ENCODE peak calls at places on chromosomes 12 and 14, in eight cellular contexts. One of them, this sample, is unnamed. For H3K9me3, the result is how much of the 10 kb centered on the place peaks cover.

GRCh38 chr12:18551703-18552102 is 186.1 kb downstream of the PLCZ1 start:
- DNase-seq in A549: no peak
- DNase-seq in upper lobe of right lung: no peak
- DNase-seq in K562: no peak
- DNase-seq in fibroblast of lung: no peak
- DNase-seq in PC-3: no peak
- DNase-seq in uterus: no peak
- DNase-seq in CD8-positive, alpha-beta T cell: no peak
- DNase-seq in this sample: no peak

GRCh38 chr14:70982204-70982603 is 74.9 kb downstream of the PCNX1 start:
- DNase-seq in A549: no peak
- DNase-seq in upper lobe of right lung: no peak
- DNase-seq in K562: no peak
- DNase-seq in fibroblast of lung: no peak
- DNase-seq in PC-3: no peak
- DNase-seq in uterus: no peak
- DNase-seq in CD8-positive, alpha-beta T cell: no peak
- DNase-seq in this sample: no peak

GRCh38 chr12:88585054-88585453 is 4.8 kb upstream of the KITLG start:
- DNase-seq in A549: no peak
- DNase-seq in upper lobe of right lung: no peak
- DNase-seq in K562: no peak
- DNase-seq in fibroblast of lung: no peak
- DNase-seq in PC-3: no peak
- DNase-seq in uterus: no peak
- DNase-seq in CD8-positive, alpha-beta T cell: no peak
- DNase-seq in this sample: no peak

GRCh38 chr12:10288989-10289388 is 18.7 kb upstream of the KLRD1 start:
- DNase-seq in A549: no peak
- DNase-seq in upper lobe of right lung: no peak
- DNase-seq in K562: no peak
- DNase-seq in fibroblast of lung: no peak
- DNase-seq in PC-3: peak
- DNase-seq in uterus: no peak
- DNase-seq in CD8-positive, alpha-beta T cell: no peak
- DNase-seq in this sample: no peak

GRCh38 chr14:92952497-92953298 is 29.7 kb downstream of the CHGA start:
- DNase-seq in A549: no peak
- DNase-seq in upper lobe of right lung: peak
- DNase-seq in K562: no peak
- DNase-seq in fibroblast of lung: no peak
- DNase-seq in PC-3: no peak
- DNase-seq in uterus: no peak
- DNase-seq in CD8-positive, alpha-beta T cell: no peak
- DNase-seq in this sample: no peak

GRCh38 chr14:95614335-95614734 is 71.9 kb upstream of the TCL1B start:
- DNase-seq in A549: peak
- DNase-seq in upper lobe of right lung: no peak
- DNase-seq in K562: peak
- DNase-seq in fibroblast of lung: no peak
- DNase-seq in PC-3: no peak
- DNase-seq in uterus: no peak
- DNase-seq in CD8-positive, alpha-beta T cell: no peak
- DNase-seq in this sample: no peak

GRCh38 chr12:25436206-25436912 is 116.7 kb downstream of the LMNTD1 start:
- DNase-seq in A549: peak
- DNase-seq in upper lobe of right lung: no peak
- DNase-seq in K562: peak
- DNase-seq in fibroblast of lung: peak
- DNase-seq in PC-3: peak
- DNase-seq in uterus: no peak
- DNase-seq in CD8-positive, alpha-beta T cell: no peak
- DNase-seq in this sample: peak

GRCh38 chr14:89304972-89305703 is 111.9 kb downstream of the FOXN3 start:
- DNase-seq in A549: no peak
- DNase-seq in upper lobe of right lung: no peak
- DNase-seq in K562: no peak
- DNase-seq in fibroblast of lung: peak
- DNase-seq in PC-3: peak
- DNase-seq in uterus: peak
- DNase-seq in CD8-positive, alpha-beta T cell: no peak
- DNase-seq in this sample: peak

GRCh38 chr12:123223241-123223668 is 9.7 kb downstream of the MPHOSPH9 start:
- DNase-seq in A549: no peak
- DNase-seq in upper lobe of right lung: no peak
- DNase-seq in K562: no peak
- DNase-seq in fibroblast of lung: no peak
- DNase-seq in PC-3: no peak
- DNase-seq in uterus: no peak
- DNase-seq in CD8-positive, alpha-beta T cell: peak
- DNase-seq in this sample: no peak

GRCh38 chr12:109833307-109834189 is at the start of gene TRPV4:
- DNase-seq in A549: no peak
- DNase-seq in upper lobe of right lung: peak
- DNase-seq in K562: no peak
- DNase-seq in fibroblast of lung: peak
- DNase-seq in PC-3: peak
- DNase-seq in uterus: no peak
- DNase-seq in CD8-positive, alpha-beta T cell: no peak
- DNase-seq in this sample: no peak

GRCh38 chr12:29226621-29227020 is 77.5 kb downstream of the FAR2 start:
- DNase-seq in A549: no peak
- DNase-seq in upper lobe of right lung: no peak
- DNase-seq in K562: no peak
- DNase-seq in fibroblast of lung: peak
- DNase-seq in PC-3: peak
- DNase-seq in uterus: no peak
- DNase-seq in CD8-positive, alpha-beta T cell: no peak
- DNase-seq in this sample: no peak

GRCh38 chr12:55072093-55072492 is 52.3 kb downstream of the NEUROD4 start:
- DNase-seq in A549: peak
- DNase-seq in upper lobe of right lung: peak
- DNase-seq in K562: peak
- DNase-seq in fibroblast of lung: peak
- DNase-seq in PC-3: peak
- DNase-seq in uterus: no peak
- DNase-seq in CD8-positive, alpha-beta T cell: peak
- DNase-seq in this sample: no peak

GRCh38 chr14:93655078-93655750 is 133.1 kb downstream of the PRIMA1 start:
- DNase-seq in A549: peak
- DNase-seq in upper lobe of right lung: no peak
- DNase-seq in K562: peak
- DNase-seq in fibroblast of lung: peak
- DNase-seq in PC-3: peak
- DNase-seq in uterus: no peak
- DNase-seq in CD8-positive, alpha-beta T cell: no peak
- DNase-seq in this sample: no peak

GRCh38 chr12:86256169-86256568 is at the start of gene MGAT4C:
- DNase-seq in A549: no peak
- DNase-seq in upper lobe of right lung: no peak
- DNase-seq in K562: no peak
- DNase-seq in fibroblast of lung: peak
- DNase-seq in PC-3: no peak
- DNase-seq in uterus: no peak
- DNase-seq in CD8-positive, alpha-beta T cell: no peak
- DNase-seq in this sample: no peak

GRCh38 chr12:106138646-106139421 is at the start of gene NUAK1:
- DNase-seq in A549: peak
- DNase-seq in upper lobe of right lung: peak
- DNase-seq in K562: no peak
- DNase-seq in fibroblast of lung: peak
- DNase-seq in PC-3: peak
- DNase-seq in uterus: peak
- DNase-seq in CD8-positive, alpha-beta T cell: no peak
- DNase-seq in this sample: no peak

GRCh38 chr14:103255555-103255954 is 78.5 kb upstream of the EIF5 start:
- DNase-seq in A549: no peak
- DNase-seq in upper lobe of right lung: no peak
- DNase-seq in K562: no peak
- DNase-seq in fibroblast of lung: no peak
- DNase-seq in PC-3: no peak
- DNase-seq in uterus: no peak
- DNase-seq in CD8-positive, alpha-beta T cell: no peak
- DNase-seq in this sample: no peak

GRCh38 chr12:116771651-116772050 is 33.5 kb downstream of the RNFT2 start:
- DNase-seq in A549: no peak
- DNase-seq in upper lobe of right lung: no peak
- DNase-seq in K562: no peak
- DNase-seq in fibroblast of lung: no peak
- DNase-seq in PC-3: peak
- DNase-seq in uterus: no peak
- DNase-seq in CD8-positive, alpha-beta T cell: no peak
- DNase-seq in this sample: no peak

GRCh38 chr12:307406-307805 is 44.8 kb upstream of the SLC6A13 start:
- DNase-seq in A549: no peak
- DNase-seq in upper lobe of right lung: no peak
- DNase-seq in K562: no peak
- DNase-seq in fibroblast of lung: no peak
- DNase-seq in PC-3: no peak
- DNase-seq in uterus: no peak
- DNase-seq in CD8-positive, alpha-beta T cell: no peak
- DNase-seq in this sample: no peak

GRCh38 chr14:33404054-33404453 is 465.4 kb downstream of the NPAS3 start:
- DNase-seq in A549: no peak
- DNase-seq in upper lobe of right lung: no peak
- DNase-seq in K562: no peak
- DNase-seq in fibroblast of lung: peak
- DNase-seq in PC-3: peak
- DNase-seq in uterus: no peak
- DNase-seq in CD8-positive, alpha-beta T cell: no peak
- DNase-seq in this sample: no peak

GRCh38 chr12:2244013-2244861 is 191.4 kb downstream of the CACNA1C start:
- DNase-seq in A549: no peak
- DNase-seq in upper lobe of right lung: no peak
- DNase-seq in K562: no peak
- DNase-seq in fibroblast of lung: peak
- DNase-seq in PC-3: peak
- DNase-seq in uterus: peak
- DNase-seq in CD8-positive, alpha-beta T cell: no peak
- DNase-seq in this sample: peak

DNA sequence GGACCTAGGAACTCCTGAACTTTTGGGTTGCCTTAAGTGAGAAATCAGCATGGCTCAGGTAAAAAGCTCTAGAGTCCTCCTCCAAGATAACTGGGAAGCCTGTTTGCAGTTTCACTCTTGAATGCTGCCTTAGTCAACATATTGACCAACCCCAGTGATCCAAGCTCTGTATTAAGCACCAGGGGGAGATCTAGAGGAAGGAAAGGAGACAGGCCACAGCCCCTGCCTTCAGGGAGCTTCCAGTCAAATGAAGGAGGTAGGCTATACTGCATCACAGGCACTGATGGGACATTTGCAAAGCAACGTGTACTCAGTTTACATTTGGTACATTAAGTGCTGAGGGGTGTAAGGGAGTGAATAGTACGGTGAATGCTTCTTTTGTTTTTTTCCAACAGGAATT is 1.2 kb upstream of the CSAD start:
- DNase-seq in A549: no peak
- DNase-seq in upper lobe of right lung: no peak
- DNase-seq in K562: no peak
- DNase-seq in fibroblast of lung: no peak
- DNase-seq in PC-3: no peak
- DNase-seq in uterus: no peak
- DNase-seq in CD8-positive, alpha-beta T cell: no peak
- DNase-seq in this sample: no peak
- H3K4me3 ChIP-seq in A549: peak
- H3K4me3 ChIP-seq in upper lobe of right lung: peak
- H3K4me3 ChIP-seq in K562: peak
- H3K4me3 ChIP-seq in fibroblast of lung: peak
- H3K4me3 ChIP-seq in PC-3: peak
- H3K4me3 ChIP-seq in uterus: peak
- H3K4me3 ChIP-seq in CD8-positive, alpha-beta T cell: peak
- H3K4me3 ChIP-seq in this sample: peak

GRCh38 chr12:93996321-93996720 is 152.1 kb upstream of the PLXNC1 start:
- DNase-seq in A549: no peak
- DNase-seq in upper lobe of right lung: no peak
- DNase-seq in K562: no peak
- DNase-seq in fibroblast of lung: no peak
- DNase-seq in PC-3: no peak
- DNase-seq in uterus: no peak
- DNase-seq in CD8-positive, alpha-beta T cell: no peak
- DNase-seq in this sample: no peak

GRCh38 chr12:93989913-93990312 is 158.5 kb upstream of the PLXNC1 start:
- DNase-seq in A549: no peak
- DNase-seq in upper lobe of right lung: no peak
- DNase-seq in K562: no peak
- DNase-seq in fibroblast of lung: no peak
- DNase-seq in PC-3: peak
- DNase-seq in uterus: no peak
- DNase-seq in CD8-positive, alpha-beta T cell: no peak
- DNase-seq in this sample: no peak

GRCh38 chr12:93991882-93992415 is 156.4 kb upstream of the PLXNC1 start:
- DNase-seq in A549: no peak
- DNase-seq in upper lobe of right lung: no peak
- DNase-seq in K562: no peak
- DNase-seq in fibroblast of lung: no peak
- DNase-seq in PC-3: no peak
- DNase-seq in uterus: no peak
- DNase-seq in CD8-positive, alpha-beta T cell: no peak
- DNase-seq in this sample: no peak

GRCh38 chr12:93990832-93991748 is 157.3 kb upstream of the PLXNC1 start:
- DNase-seq in A549: peak
- DNase-seq in upper lobe of right lung: no peak
- DNase-seq in K562: peak
- DNase-seq in fibroblast of lung: peak
- DNase-seq in PC-3: no peak
- DNase-seq in uterus: no peak
- DNase-seq in CD8-positive, alpha-beta T cell: no peak
- DNase-seq in this sample: no peak
- TF ChIP-seq CTCF in A549: no peak
- TF ChIP-seq CTCF in upper lobe of right lung: peak
- TF ChIP-seq CTCF in K562: peak
- TF ChIP-seq CTCF in fibroblast of lung: peak
- TF ChIP-seq CTCF in PC-3: no peak
- TF ChIP-seq CTCF in uterus: peak
- TF ChIP-seq CTCF in CD8-positive, alpha-beta T cell: no peak
- TF ChIP-seq CTCF in this sample: peak

DNA sequence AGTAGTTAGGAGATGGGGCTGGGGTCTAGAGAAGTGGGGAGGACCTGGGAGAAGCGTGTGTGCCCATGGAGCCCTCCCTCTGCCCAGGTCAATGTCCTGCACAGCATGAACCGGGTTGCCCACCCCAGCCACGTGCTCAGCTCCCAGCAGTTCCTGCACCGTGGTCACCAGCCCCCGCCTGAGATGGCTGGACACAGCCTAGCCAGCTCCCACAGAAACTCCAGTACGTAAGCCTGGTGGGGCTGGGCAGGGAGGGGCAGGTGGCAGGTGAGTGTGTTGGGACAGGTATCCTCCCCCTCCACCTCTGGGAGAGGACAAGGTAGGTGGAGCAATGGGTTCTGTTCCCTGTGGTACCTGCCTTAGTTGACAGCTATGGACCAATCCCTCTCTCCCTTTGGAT is 20.7 kb downstream of the CLSTN3 start:
- DNase-seq in A549: no peak
- DNase-seq in upper lobe of right lung: no peak
- DNase-seq in K562: no peak
- DNase-seq in fibroblast of lung: no peak
- DNase-seq in PC-3: no peak
- DNase-seq in uterus: no peak
- DNase-seq in CD8-positive, alpha-beta T cell: no peak
- DNase-seq in this sample: no peak
- H3K9me3 ChIP-seq in A549: under half
- H3K9me3 ChIP-seq in upper lobe of right lung: under half
- H3K9me3 ChIP-seq in K562: under half
- H3K9me3 ChIP-seq in fibroblast of lung: under half
- H3K9me3 ChIP-seq in PC-3: under half
- H3K9me3 ChIP-seq in uterus: under half
- H3K9me3 ChIP-seq in CD8-positive, alpha-beta T cell: under half
- H3K9me3 ChIP-seq in this sample: under half

GRCh38 chr12:132436791-132437251 is 53.1 kb upstream of the FBRSL1 start:
- DNase-seq in A549: no peak
- DNase-seq in upper lobe of right lung: no peak
- DNase-seq in K562: no peak
- DNase-seq in fibroblast of lung: no peak
- DNase-seq in PC-3: no peak
- DNase-seq in uterus: no peak
- DNase-seq in CD8-positive, alpha-beta T cell: no peak
- DNase-seq in this sample: no peak
- H3K4me3 ChIP-seq in A549: no peak
- H3K4me3 ChIP-seq in upper lobe of right lung: no peak
- H3K4me3 ChIP-seq in K562: no peak
- H3K4me3 ChIP-seq in fibroblast of lung: no peak
- H3K4me3 ChIP-seq in PC-3: peak
- H3K4me3 ChIP-seq in uterus: no peak
- H3K4me3 ChIP-seq in CD8-positive, alpha-beta T cell: no peak
- H3K4me3 ChIP-seq in this sample: no peak

This sample was measured in AG04450.